ENCODE peak calls at places on chromosomes 3 and 15, in five cellular contexts. M, G, L, D and O are unnamed samples.

GRCh38 chr3:8712045-8712870 is 21.3 kb upstream of the CAV3 start:
- DNase-seq in M (no peak), G (peak), L (no peak), D (no peak), O (peak)

GRCh38 chr3:82194870-82195269 is 433.4 kb upstream of the GBE1 start:
- DNase-seq in M (no peak), G (no peak), L (no peak), D (no peak), O (no peak)

GRCh38 chr3:130626021-130626420 is 109.0 kb downstream of the COL6A6 start:
- DNase-seq in M (no peak), G (no peak), L (no peak), D (no peak), O (peak)

GRCh38 chr3:142501004-142501926 is 53.4 kb upstream of the XRN1 start:
- DNase-seq in M (no peak), G (peak), L (no peak), D (no peak), O (peak)

GRCh38 chr3:132253262-132253878 is 63.8 kb upstream of the ACP3 start:
- DNase-seq in M (no peak), G (peak), L (no peak), D (no peak), O (peak)

GRCh38 chr3:156433910-156434309 is 121.0 kb downstream of the SSR3 start:
- DNase-seq in M (no peak), G (no peak), L (no peak), D (no peak), O (peak)

GRCh38 chr3:155018621-155019330 is 61.3 kb upstream of the MME start:
- DNase-seq in M (no peak), G (peak), L (no peak), D (no peak), O (peak)

GRCh38 chr15:74773329-74773728 is 8.6 kb upstream of the CSK start:
- DNase-seq in M (no peak), G (no peak), L (no peak), D (no peak), O (no peak)

GRCh38 chr15:88385078-88385700 is 82.0 kb downstream of the MRPL46 start:
- DNase-seq in M (no peak), G (peak), L (no peak), D (no peak), O (no peak)

GRCh38 chr3:100496711-100497261 is 4.4 kb downstream of the TMEM45A start:
- DNase-seq in M (no peak), G (no peak), L (no peak), D (no peak), O (peak)

GRCh38 chr3:43584043-43584826 is 37.6 kb downstream of the ANO10 start:
- DNase-seq in M (no peak), G (no peak), L (no peak), D (no peak), O (peak)

GRCh38 chr3:56858331-56858730 is 56.6 kb upstream of the ARHGEF3 start:
- DNase-seq in M (no peak), G (no peak), L (no peak), D (no peak), O (no peak)